ENCODE peak calls at places on chromosomes 4 and X, in nine cellular contexts. M is fibroblast of the aortic adventitia, D is AG09319, A is AG10803, X is endothelial cell, S is activated B cell treated with CpG ODN at 0.5 μM for 24 hours, O is uterus, F is epithelial cell of esophagus, C is tibial artery. U is an unnamed sample.

GRCh38 chr4:166657261-166657660 is 577.0 kb downstream of the SPOCK3 start:
- DNase-seq in S (no peak), O (no peak), M (peak), C (no peak), X (no peak), D (no peak), F (peak), A (no peak), U (no peak)

GRCh38 chr4:139084425-139085093 is 69.0 kb downstream of the NOCT start:
- DNase-seq in O (no peak), S (no peak), A (no peak), M (peak), D (no peak), X (peak), C (no peak), F (no peak), U (no peak)

GRCh38 chr4:176635372-176636261 is 157.1 kb downstream of the VEGFC start:
- DNase-seq in F (peak), X (no peak), O (no peak), S (no peak), C (no peak), D (peak), M (peak), A (peak), U (peak)

GRCh38 chr4:143400082-143400481 is 63.4 kb downstream of the GAB1 start:
- DNase-seq in O (no peak), X (no peak), F (no peak), A (no peak), D (no peak), S (no peak), M (no peak), C (no peak), U (no peak)

GRCh38 chrX:47175588-47175980 is 18.0 kb upstream of the UBA1 start:
- DNase-seq in O (peak), M (no peak), F (no peak), C (no peak), D (no peak), X (no peak), A (no peak), S (no peak), U (no peak)

GRCh38 chrX:41377624-41378023 is 43.7 kb downstream of the DDX3X start:
- DNase-seq in C (no peak), X (no peak), D (no peak), A (no peak), F (no peak), M (no peak), O (no peak), S (no peak), U (peak)

GRCh38 chr4:10281996-10282395 is 165.4 kb upstream of the WDR1 start:
- DNase-seq in O (no peak), S (no peak), A (peak), D (no peak), X (no peak), F (peak), M (peak), C (no peak), U (no peak)

GRCh38 chr4:150224896-150225591 is 146.8 kb downstream of the DCLK2 start:
- DNase-seq in O (no peak), S (no peak), C (no peak), M (peak), A (peak), F (peak), D (peak), X (no peak), U (peak)

GRCh38 chr4:140993969-140994459 is 139.3 kb downstream of the RNF150 start:
- DNase-seq in A (no peak), C (no peak), X (no peak), O (no peak), F (no peak), M (no peak), D (no peak), S (no peak), U (no peak)

GRCh38 chrX:12771445-12772069 is 19.7 kb upstream of the PRPS2 start:
- DNase-seq in D (no peak), X (peak), S (peak), O (no peak), C (peak), F (peak), A (peak), M (peak), U (no peak)

GRCh38 chr4:107987916-107988762 is 1.6 kb upstream of the HADH start:
- DNase-seq in A (no peak), M (no peak), C (no peak), O (no peak), X (no peak), F (peak), S (no peak), D (no peak), U (no peak)

GRCh38 chrX:102339312-102340298 is 92.6 kb downstream of the NXF2 start:
- DNase-seq in M (no peak), D (no peak), C (no peak), A (no peak), O (no peak), S (no peak), X (no peak), F (no peak), U (no peak)

GRCh38 chr4:2047781-2048581 is 11.1 kb upstream of the NAT8L start:
- DNase-seq in X (no peak), S (no peak), A (no peak), D (no peak), M (no peak), O (no peak), F (no peak), C (peak), U (no peak)

GRCh38 chrX:45351478-45351877 is 150.8 kb upstream of the DIPK2B start:
- DNase-seq in C (no peak), D (no peak), S (no peak), F (peak), X (no peak), A (peak), M (peak), O (no peak), U (peak)

GRCh38 chr4:107094332-107094731 is 58.2 kb upstream of the DKK2 start:
- DNase-seq in A (peak), X (no peak), D (peak), M (peak), O (no peak), F (peak), C (no peak), S (no peak), U (peak)

GRCh38 chrX:152926279-152926678 is 28.4 kb downstream of the ZNF185 start:
- DNase-seq in F (peak), S (no peak), D (peak), A (peak), O (peak), C (no peak), X (peak), M (peak), U (peak)

GRCh38 chr4:175787948-175788347 is 24.1 kb downstream of the GPM6A start:
- DNase-seq in O (no peak), X (no peak), M (no peak), D (no peak), F (no peak), S (no peak), A (no peak), C (no peak), U (no peak)

GRCh38 chr4:150049682-150050081 is 28.6 kb upstream of the DCLK2 start:
- DNase-seq in C (no peak), A (no peak), X (no peak), D (no peak), M (no peak), S (no peak), F (no peak), O (no peak), U (no peak)

GRCh38 chr4:16092682-16093319 is 9.0 kb upstream of the PROM1 start:
- DNase-seq in O (no peak), D (no peak), M (no peak), C (no peak), X (no peak), F (no peak), S (no peak), A (no peak), U (no peak)

GRCh38 chr4:94803181-94803580 is 45.4 kb downstream of the BMPR1B start:
- DNase-seq in C (no peak), X (no peak), S (no peak), A (peak), D (no peak), O (no peak), F (no peak), M (peak), U (no peak)

GRCh38 chrX:77962068-77962902 is 7.2 kb downstream of the PGAM4 start:
- DNase-seq in C (no peak), A (no peak), F (no peak), M (no peak), O (no peak), D (no peak), S (no peak), X (no peak), U (no peak)

DNA sequence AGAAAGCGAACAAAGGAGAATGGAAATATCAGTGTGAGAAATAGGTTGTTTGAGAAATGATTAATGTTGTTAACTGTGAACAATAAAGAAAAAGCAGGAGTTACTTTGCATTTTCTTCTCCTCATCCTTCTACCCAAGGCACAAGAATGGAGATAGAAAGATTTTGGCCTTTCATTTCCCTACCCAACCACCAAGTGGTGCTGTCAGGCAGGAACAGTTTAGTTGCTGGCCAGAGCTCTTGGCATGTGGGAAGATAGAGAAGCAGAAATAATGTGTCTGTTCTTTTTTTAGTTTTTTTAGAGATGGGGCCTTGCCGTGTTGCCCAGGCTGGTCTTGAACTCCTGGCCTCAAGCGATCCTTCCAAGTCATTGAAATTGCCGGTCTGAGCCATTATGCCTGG is 12.8 kb downstream of the HOPX start:
- DNase-seq in C (no peak), M (no peak), S (no peak), X (no peak), O (no peak), A (no peak), F (peak), D (no peak), U (peak)
- TF ChIP-seq CTCF in C (peak), M (peak), S (no peak), X (peak), O (no peak), A (peak), F (peak), D (no peak), U (peak)

GRCh38 chrX:141314441-141314840 is 72.1 kb upstream of the SPANXC start:
- DNase-seq in F (peak), D (no peak), C (no peak), O (no peak), A (no peak), M (peak), X (no peak), S (no peak), U (no peak)
- TF ChIP-seq CTCF in F (no peak), D (no peak), C (no peak), O (no peak), A (no peak), M (no peak), X (no peak), S (no peak), U (no peak)

DNA sequence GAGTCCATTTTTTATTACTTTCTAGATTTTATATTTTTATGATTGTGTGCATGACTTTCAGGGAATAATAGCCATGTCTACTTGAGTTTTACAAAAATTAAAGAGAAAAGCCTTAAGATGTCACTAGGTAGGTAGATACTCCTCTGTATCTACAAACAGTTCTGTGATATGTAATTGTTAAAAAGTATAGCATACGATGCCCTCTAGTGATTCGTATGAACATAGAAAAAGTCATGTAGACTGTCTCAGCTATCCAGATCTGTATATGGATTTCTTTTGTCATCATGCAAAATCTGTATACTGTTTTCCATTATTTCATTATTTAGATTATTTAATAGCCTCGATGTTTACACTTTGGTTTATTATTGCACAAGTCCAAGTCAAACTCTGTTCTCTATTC is 856.6 kb downstream of the CENPC start:
- DNase-seq in M (peak), D (no peak), S (no peak), F (peak), X (no peak), A (peak), O (no peak), C (no peak), U (peak)
- TF ChIP-seq CTCF in M (peak), D (peak), S (no peak), F (peak), X (no peak), A (no peak), O (no peak), C (no peak), U (peak)

GRCh38 chr4:186032259-186032658 is 36.7 kb upstream of the TLR3 start:
- DNase-seq in O (no peak), D (no peak), M (peak), F (peak), C (no peak), X (no peak), A (no peak), S (no peak), U (no peak)
- TF ChIP-seq CTCF in O (no peak), D (no peak), M (no peak), F (peak), C (no peak), X (no peak), A (no peak), S (no peak), U (no peak)